ENCODE peak calls at places on chromosomes 5 and 9, in eight cellular contexts. T is left ventricle myocardium inferior, L is MM.1S, B is A549, G is spleen, K is dorsolateral prefrontal cortex, Z is tibial artery, F is Peyer's patch. O is an unnamed sample.

GRCh38 chr5:106314221-106314824 is 1356.4 kb downstream of the EFNA5 start:
- DNase-seq in F (no peak), T (no peak), K (no peak), L (no peak), G (no peak), B (no peak), Z (no peak), O (no peak)

GRCh38 chr5:43432486-43433365 is 20.5 kb upstream of the CCL28 start:
- DNase-seq in G (no peak), B (peak; percentile 49), T (peak; percentile 66), F (no peak), K (no peak), Z (peak; percentile 75), L (no peak), O (no peak)

GRCh38 chr9:134179918-134180785 is 15.8 kb upstream of the RNU6ATAC start:
- DNase-seq in K (no peak), B (no peak), L (no peak), T (no peak), F (no peak), Z (peak; percentile 16), G (peak; percentile 69), O (no peak)

GRCh38 chr5:96794757-96795156 is 13.0 kb downstream of the ERAP1 start:
- DNase-seq in Z (no peak), F (no peak), K (no peak), G (no peak), T (no peak), B (no peak), L (no peak), O (no peak)

GRCh38 chr9:130306826-130307666 is 41.5 kb downstream of the HMCN2 start:
- DNase-seq in B (no peak), G (no peak), L (no peak), F (no peak), K (no peak), T (no peak), Z (no peak), O (no peak)

GRCh38 chr5:157004893-157005551 is 42.0 kb upstream of the TIMD4 start:
- DNase-seq in T (no peak), K (no peak), F (no peak), Z (no peak), L (no peak), B (no peak), G (no peak), O (no peak)

GRCh38 chr5:163563880-163564279 is 58.5 kb downstream of the MAT2B start:
- DNase-seq in K (no peak), T (no peak), F (no peak), G (no peak), L (no peak), B (no peak), Z (no peak), O (no peak)

GRCh38 chr5:62002436-62002835 is 303.6 kb upstream of the KIF2A start:
- DNase-seq in B (no peak), F (no peak), G (no peak), L (no peak), Z (no peak), T (no peak), K (no peak), O (no peak)

GRCh38 chr9:15936316-15936869 is 383.6 kb downstream of the CCDC171 start:
- DNase-seq in F (no peak), T (peak; percentile 18), Z (peak; percentile 18), G (no peak), L (no peak), K (no peak), B (no peak), O (no peak)

GRCh38 chr5:172820046-172820767 is 13.8 kb upstream of the ERGIC1 start:
- DNase-seq in F (no peak), Z (no peak), G (no peak), B (no peak), K (peak; percentile 43), L (no peak), T (no peak), O (peak; percentile 71)

GRCh38 chr5:138458353-138458752 is 6.9 kb upstream of the EGR1 start:
- DNase-seq in F (no peak), L (no peak), Z (no peak), G (no peak), K (no peak), B (no peak), T (no peak), O (no peak)

GRCh38 chr5:84228266-84228665 is 156.4 kb downstream of the EDIL3 start:
- DNase-seq in L (peak; percentile 47), Z (no peak), T (no peak), G (no peak), F (no peak), K (no peak), B (no peak), O (no peak)

GRCh38 chr9:12054235-12054634 is 639.0 kb upstream of the TYRP1 start:
- DNase-seq in T (no peak), Z (no peak), F (no peak), L (no peak), G (no peak), B (no peak), K (no peak), O (no peak)

GRCh38 chr5:109865636-109866035 is 175.9 kb downstream of the MAN2A1 start:
- DNase-seq in K (no peak), F (no peak), Z (no peak), T (no peak), B (no peak), L (no peak), G (no peak), O (no peak)

GRCh38 chr9:83706703-83707517 is 848 bp downstream of the UBQLN1 start:
- DNase-seq in K (peak; percentile 3), L (peak; percentile 33), G (peak; percentile 92), F (peak; percentile 39), B (no peak), Z (peak; percentile 34), T (peak; percentile 30), O (peak; percentile 74)

GRCh38 chr5:165333623-165334022 is 1828.2 kb downstream of the MAT2B start:
- DNase-seq in Z (no peak), K (no peak), L (no peak), B (no peak), G (no peak), F (no peak), T (no peak), O (no peak)

GRCh38 chr5:127410906-127411780 is 106.3 kb upstream of the PRRC1 start:
- DNase-seq in B (no peak), Z (no peak), K (no peak), T (no peak), F (no peak), L (peak; percentile 20), G (no peak), O (no peak)

GRCh38 chr5:75588666-75589065 is 22.6 kb upstream of the ANKDD1B start:
- DNase-seq in K (no peak), L (no peak), F (no peak), T (no peak), G (no peak), B (no peak), Z (no peak), O (no peak)

GRCh38 chr9:76927540-76928240 is 21.8 kb upstream of the PRUNE2 start:
- DNase-seq in K (no peak), Z (no peak), G (no peak), F (no peak), B (no peak), T (no peak), L (no peak), O (no peak)

GRCh38 chr9:109014267-109015025 is 1.1 kb upstream of the CTNNAL1 start:
- DNase-seq in T (no peak), K (no peak), F (no peak), G (peak; percentile 74), L (no peak), Z (peak; percentile 34), B (no peak), O (peak; percentile 74)

GRCh38 chr5:137751869-137752491 is 2.2 kb downstream of the HNRNPA0 start:
- DNase-seq in L (peak; percentile 39), T (no peak), Z (peak; percentile 30), G (no peak), K (no peak), B (peak; percentile 48), F (no peak), O (no peak)

GRCh38 chr5:179344301-179345178 is 721 bp downstream of the ADAMTS2 start:
- DNase-seq in F (no peak), G (peak; percentile 73), K (no peak), Z (no peak), B (no peak), L (no peak), T (no peak), O (no peak)

GRCh38 chr5:179343902-179344300 is 1.4 kb downstream of the ADAMTS2 start:
- DNase-seq in F (no peak), K (no peak), B (peak; percentile 21), Z (no peak), G (peak; percentile 78), T (no peak), L (no peak), O (no peak)

GRCh38 chr5:179345179-179345428 is 157 bp downstream of the ADAMTS2 start:
- DNase-seq in L (no peak), K (no peak), F (no peak), B (no peak), Z (no peak), G (no peak), T (no peak), O (no peak)

GRCh38 chr5:179342577-179342976 is 2.7 kb downstream of the ADAMTS2 start:
- DNase-seq in L (no peak), K (no peak), B (no peak), Z (no peak), G (peak; percentile 71), T (no peak), F (no peak), O (no peak)

GRCh38 chr5:179343021-179343781 is 2.1 kb downstream of the ADAMTS2 start:
- DNase-seq in K (no peak), G (peak; percentile 42), T (no peak), L (no peak), F (no peak), Z (no peak), B (no peak), O (no peak)
- H3K4me3 ChIP-seq in K (peak overlapping the region; percentile 59), G (peak overlapping the region; percentile 34), T (peak overlapping the region; percentile 70), L (no peak overlapping the region), F (peak overlapping the region; percentile 40), Z (peak overlapping the region; percentile 75), B (no peak overlapping the region), O (peak overlapping the region; percentile 80)

GRCh38 chr5:53831496-53831895 is 271.1 kb downstream of the NDUFS4 start:
- DNase-seq in B (no peak), Z (no peak), F (no peak), K (no peak), T (no peak), L (no peak), G (no peak), O (no peak)
- H3K27ac ChIP-seq in B (no peak overlapping the region), Z (no peak overlapping the region), F (no peak overlapping the region), K (no peak overlapping the region), T (no peak overlapping the region), L (no peak overlapping the region), G (no peak overlapping the region), O (no peak overlapping the region)

DNA sequence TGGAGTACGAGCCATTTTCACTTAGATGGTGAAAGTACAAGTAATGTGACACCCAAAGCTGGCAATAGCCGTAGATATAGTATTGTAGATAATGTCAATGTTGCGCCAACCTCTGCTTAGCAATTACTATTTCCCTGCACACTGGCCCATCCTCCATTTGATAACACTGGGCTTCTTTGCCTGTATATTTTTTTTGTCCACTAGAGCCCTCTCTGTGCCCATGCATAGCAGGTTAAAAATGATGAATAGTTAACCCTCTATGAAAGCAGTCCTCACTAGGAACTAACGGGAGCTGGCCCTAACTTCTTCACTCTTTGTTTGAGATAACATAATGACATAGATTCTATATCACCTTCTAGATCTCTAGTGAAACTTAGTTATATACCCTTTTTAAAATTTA is 416.8 kb downstream of the TUSC1 start:
- DNase-seq in T (no peak), K (no peak), G (no peak), L (no peak), B (no peak), Z (no peak), F (no peak), O (no peak)
- TF ChIP-seq CTCF in T (no peak), K (no peak), G (no peak), L (no peak), B (no peak), Z (no peak), F (no peak), O (no peak)

GRCh38 chr5:150152636-150153462 is 2.8 kb downstream of the PDGFRB start:
- DNase-seq in Z (no peak), F (no peak), L (no peak), B (no peak), G (no peak), T (no peak), K (no peak), O (no peak)
- H3K4me3 ChIP-seq in Z (peak overlapping the region; percentile 73), F (peak overlapping the region; percentile 9), L (no peak overlapping the region), B (no peak overlapping the region), G (peak overlapping the region; percentile 6), T (peak overlapping the region; percentile 69), K (peak overlapping the region; percentile 68), O (peak overlapping the region; percentile 81)